ENCODE peak calls at places on chromosomes 6 and 20, in six cellular contexts. T, S, X, N, Z and I are unnamed samples.

GRCh38 chr6:1701668-1702353 is 92.1 kb downstream of the FOXC1 start:
- DNase-seq in T (no peak), S (peak), X (no peak), N (peak), Z (no peak), I (peak)

GRCh38 chr6:139161169-139161568 is 26.3 kb downstream of the HECA start:
- DNase-seq in T (no peak), S (peak), X (peak), N (no peak), Z (no peak), I (peak)

GRCh38 chr20:37471741-37472235 is 49.3 kb upstream of the NNAT start:
- DNase-seq in T (no peak), S (no peak), X (no peak), N (no peak), Z (no peak), I (no peak)

GRCh38 chr6:49553353-49553752 is 2.9 kb downstream of the C6orf141 start:
- DNase-seq in T (no peak), S (peak), X (no peak), N (no peak), Z (no peak), I (no peak)

GRCh38 chr6:23952214-23952613 is 173.8 kb upstream of the NRSN1 start:
- DNase-seq in T (no peak), S (no peak), X (no peak), N (no peak), Z (no peak), I (no peak)

GRCh38 chr20:53654932-53655674 is 61.5 kb upstream of the ZNF217 start:
- DNase-seq in T (no peak), S (peak), X (no peak), N (no peak), Z (no peak), I (no peak)

GRCh38 chr6:109349419-109349987 is 32.8 kb downstream of the CD164 start:
- DNase-seq in T (no peak), S (peak), X (no peak), N (no peak), Z (no peak), I (peak)

GRCh38 chr6:37554480-37554819 is 54.8 kb upstream of the CCDC167 start:
- DNase-seq in T (no peak), S (peak), X (no peak), N (no peak), Z (no peak), I (peak)

GRCh38 chr6:158830736-158831135 is 11.6 kb upstream of the EZR start:
- DNase-seq in T (no peak), S (no peak), X (no peak), N (no peak), Z (no peak), I (no peak)

GRCh38 chr6:117484052-117484646 is 1.7 kb downstream of the DCBLD1 start:
- DNase-seq in T (no peak), S (no peak), X (no peak), N (no peak), Z (no peak), I (no peak)

GRCh38 chr6:137706065-137706422 is 161.0 kb upstream of the TNFAIP3 start:
- DNase-seq in T (no peak), S (no peak), X (no peak), N (no peak), Z (no peak), I (no peak)

GRCh38 chr6:159085396-159085895 is 40.7 kb upstream of the TAGAP start:
- DNase-seq in T (no peak), S (no peak), X (no peak), N (no peak), Z (no peak), I (no peak)

GRCh38 chr20:19784511-19785172 is 26.6 kb downstream of the RIN2 start:
- DNase-seq in T (peak), S (peak), X (peak), N (peak), Z (peak), I (peak)

GRCh38 chr6:166588691-166589333 is 2.3 kb upstream of the RAMACL start:
- DNase-seq in T (peak), S (peak), X (no peak), N (no peak), Z (no peak), I (peak)

GRCh38 chr6:34288581-34288980 is 39.8 kb upstream of the SMIM29 start:
- DNase-seq in T (no peak), S (no peak), X (no peak), N (no peak), Z (no peak), I (no peak)

GRCh38 chr20:62370115-62370806 is 3.1 kb upstream of the LAMA5 start:
- DNase-seq in T (no peak), S (peak), X (no peak), N (no peak), Z (no peak), I (peak)

GRCh38 chr20:23603321-23603720 is 2.4 kb downstream of the CST9 start:
- DNase-seq in T (no peak), S (no peak), X (no peak), N (no peak), Z (no peak), I (no peak)

GRCh38 chr6:36118550-36119107 is 11.7 kb upstream of the MAPK13 start:
- DNase-seq in T (no peak), S (peak), X (no peak), N (no peak), Z (no peak), I (no peak)

GRCh38 chr6:12890171-12890790 is 173.7 kb downstream of the PHACTR1 start:
- DNase-seq in T (peak), S (no peak), X (peak), N (no peak), Z (no peak), I (no peak)

GRCh38 chr6:136050475-136050874 is 199.0 kb downstream of the PDE7B start:
- DNase-seq in T (no peak), S (no peak), X (no peak), N (no peak), Z (no peak), I (no peak)

GRCh38 chr20:58625585-58625984 is 25.5 kb upstream of the STX16 start:
- DNase-seq in T (no peak), S (no peak), X (no peak), N (no peak), Z (no peak), I (no peak)

GRCh38 chr6:105136433-105137350 is 43.1 kb downstream of the POPDC3 start:
- DNase-seq in T (peak), S (peak), X (no peak), N (peak), Z (peak), I (peak)

GRCh38 chr6:106799008-106799952 is 169.9 kb downstream of the QRSL1 start:
- DNase-seq in T (no peak), S (peak), X (peak), N (peak), Z (no peak), I (peak)

GRCh38 chr6:151391471-151392428 is at the start of gene ZBTB2:
- DNase-seq in T (peak), S (peak), X (peak), N (peak), Z (peak), I (peak)

GRCh38 chr6:162999575-163000285 is 272.0 kb downstream of the PACRG start:
- DNase-seq in T (no peak), S (peak), X (no peak), N (no peak), Z (no peak), I (peak)

GRCh38 chr20:2151805-2152727 is 50.4 kb downstream of the STK35 start:
- DNase-seq in T (no peak), S (peak), X (no peak), N (no peak), Z (no peak), I (peak)

GRCh38 chr6:104003803-104004516 is 855.8 kb downstream of the HACE1 start:
- DNase-seq in T (no peak), S (no peak), X (no peak), N (no peak), Z (no peak), I (no peak)

GRCh38 chr20:45444050-45444449 is 25.5 kb upstream of the WFDC2 start:
- DNase-seq in T (no peak), S (no peak), X (peak), N (no peak), Z (no peak), I (no peak)

GRCh38 chr20:15699431-15700146 is 873.7 kb downstream of the KIF16B start:
- DNase-seq in T (peak), S (no peak), X (no peak), N (no peak), Z (no peak), I (no peak)

GRCh38 chr20:33051333-33051732 is 2.4 kb upstream of the BPIFB3 start:
- DNase-seq in T (no peak), S (no peak), X (no peak), N (peak), Z (no peak), I (no peak)

GRCh38 chr20:33054791-33055190 is 1.1 kb downstream of the BPIFB3 start:
- DNase-seq in T (no peak), S (no peak), X (no peak), N (no peak), Z (no peak), I (no peak)

GRCh38 chr20:33059136-33059535 is 5.4 kb downstream of the BPIFB3 start:
- DNase-seq in T (no peak), S (no peak), X (no peak), N (no peak), Z (no peak), I (no peak)

GRCh38 chr20:33054381-33054780 is 678 bp downstream of the BPIFB3 start:
- DNase-seq in T (no peak), S (no peak), X (no peak), N (no peak), Z (no peak), I (no peak)

DNA sequence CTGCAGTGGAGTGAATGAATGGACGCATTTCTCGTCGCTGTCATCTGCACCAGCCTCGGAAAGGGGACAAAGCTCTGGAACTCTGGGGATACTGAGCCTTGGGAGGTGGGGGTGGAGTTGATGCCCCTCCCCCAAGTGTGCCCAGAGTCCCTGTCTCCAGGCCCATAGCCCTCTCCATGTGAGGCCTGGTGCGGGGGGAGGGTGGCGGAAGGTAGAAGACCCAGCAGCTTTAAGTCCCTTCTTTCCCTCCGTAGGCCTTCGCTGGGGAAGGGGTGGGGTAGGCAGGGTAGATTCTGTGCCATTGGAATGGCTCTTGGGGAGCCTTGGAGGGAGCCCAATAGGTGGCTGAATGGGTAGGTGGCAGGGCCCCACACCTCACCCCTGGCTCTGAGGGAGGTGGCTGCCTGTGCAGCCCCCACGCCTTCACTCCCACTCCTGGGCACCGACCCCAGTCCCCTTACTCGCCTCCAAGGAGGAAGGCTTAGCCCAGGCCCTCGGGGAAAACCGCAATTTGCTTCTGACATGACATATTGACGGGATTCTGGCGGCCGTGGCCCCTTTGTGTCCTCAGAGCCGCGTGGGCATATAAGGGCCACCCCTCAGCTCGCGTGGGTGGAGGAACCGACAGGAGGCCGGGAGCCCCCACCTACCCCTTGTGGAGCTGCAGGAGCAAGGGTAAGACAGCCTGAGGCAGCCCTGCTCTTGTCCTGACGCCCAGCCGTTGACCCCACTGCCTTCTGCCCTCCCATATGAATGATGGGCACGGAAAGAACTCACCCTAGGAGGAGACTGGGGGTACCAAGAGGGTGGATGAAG is at the start of gene BPIFB3:
- DNase-seq in T (no peak), S (no peak), X (no peak), N (peak), Z (no peak), I (no peak)
- H3K9ac ChIP-seq in T (no peak), S (no peak), X (no peak), N (no peak), Z (no peak), I (no peak)

DNA sequence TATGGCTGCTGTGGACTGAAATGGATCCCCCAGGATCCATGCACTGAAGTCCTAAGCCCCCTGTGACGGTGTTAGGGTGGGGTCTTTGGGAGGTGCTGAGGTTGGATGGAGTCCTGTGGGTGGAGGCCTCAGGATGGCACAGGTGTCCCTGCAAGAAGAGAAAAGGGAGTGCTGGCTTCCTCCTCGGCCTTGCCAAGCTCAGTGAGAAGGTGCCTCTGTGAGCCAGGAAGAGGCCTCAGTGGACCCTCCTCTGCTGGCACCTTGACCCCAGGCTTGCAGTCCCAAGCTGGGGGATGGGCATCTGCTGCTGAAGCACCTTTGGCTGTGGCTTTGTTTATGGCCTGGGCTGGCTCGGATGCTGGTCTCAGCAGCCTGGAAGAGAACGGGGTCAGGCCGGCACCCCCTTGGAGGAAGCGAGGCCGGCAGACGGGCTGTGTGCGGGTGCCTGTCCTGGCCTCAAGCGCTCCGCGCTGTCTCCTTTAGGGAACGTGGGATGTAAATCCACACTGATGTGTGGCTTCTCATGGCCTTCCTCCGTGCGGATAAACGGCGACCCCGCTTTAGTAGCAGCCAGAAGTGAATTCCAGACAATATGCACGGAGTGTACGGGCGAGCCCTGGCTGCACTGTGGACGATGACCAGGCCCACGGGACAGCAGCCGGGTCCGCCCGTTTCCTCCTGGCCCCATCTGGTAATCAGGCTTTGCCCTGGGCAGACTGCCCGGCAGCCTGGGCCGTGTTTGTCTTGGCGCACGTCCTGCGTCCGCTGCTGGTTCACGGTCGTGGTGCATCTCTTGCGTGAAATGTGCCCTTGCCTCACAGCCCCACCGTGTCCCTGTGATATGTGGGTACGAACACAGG is 182.6 kb downstream of the ERMARD start:
- DNase-seq in T (no peak), S (peak), X (no peak), N (no peak), Z (no peak), I (peak)
- H2AFZ ChIP-seq in T (no peak), S (no peak), X (no peak), N (no peak), Z (no peak), I (no peak)

DNA sequence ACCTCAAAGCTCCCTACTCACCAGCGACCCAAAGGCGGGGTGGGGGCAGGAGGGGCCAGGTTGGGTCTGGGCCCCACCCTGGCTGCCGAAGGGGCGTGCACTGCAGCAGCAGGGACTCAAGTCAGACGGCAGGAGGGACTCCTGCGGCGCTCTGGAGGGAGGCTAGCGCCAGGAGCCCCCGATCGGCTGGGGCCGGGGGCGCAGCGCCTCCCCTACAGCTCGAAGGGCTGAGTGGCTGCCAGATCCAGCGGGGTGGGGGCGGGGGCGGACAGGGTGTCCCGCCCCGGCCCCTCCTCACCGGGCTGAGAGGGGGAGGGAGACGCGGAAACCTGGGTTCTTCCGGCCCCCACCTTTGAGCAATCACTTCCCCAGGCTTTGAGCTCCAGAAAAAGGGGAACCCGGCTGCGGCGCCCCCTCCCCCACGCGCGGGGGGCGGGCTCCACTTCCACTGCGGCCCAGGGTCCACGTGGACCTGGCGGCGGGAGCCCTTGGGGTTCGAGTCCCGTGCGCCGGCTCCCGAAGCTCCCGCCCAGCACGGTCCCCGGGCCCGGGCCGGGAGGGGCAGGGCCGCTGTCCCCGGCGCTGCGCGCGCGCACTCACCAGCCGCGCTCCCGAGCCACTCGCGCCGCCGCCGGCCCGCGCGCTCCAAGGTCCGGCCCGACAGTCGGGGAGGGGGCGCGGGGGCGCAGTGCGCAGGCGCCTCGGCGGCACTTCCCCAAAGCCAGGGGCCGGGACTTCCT is at the start of gene RGS19:
- DNase-seq in T (peak), S (peak), X (peak), N (peak), Z (peak), I (peak)
- H3K9ac ChIP-seq in T (no peak), S (peak), X (peak), N (peak), Z (peak), I (peak)

GRCh38 chr6:147043994-147044477 is 160.2 kb upstream of the STXBP5 start:
- DNase-seq in T (no peak), S (no peak), X (no peak), N (no peak), Z (no peak), I (peak)

GRCh38 chr6:147040521-147040920 is 163.7 kb upstream of the STXBP5 start:
- DNase-seq in T (no peak), S (no peak), X (no peak), N (no peak), Z (no peak), I (no peak)

GRCh38 chr6:147048930-147049329 is 155.3 kb upstream of the STXBP5 start:
- DNase-seq in T (no peak), S (peak), X (no peak), N (no peak), Z (no peak), I (peak)

DNA sequence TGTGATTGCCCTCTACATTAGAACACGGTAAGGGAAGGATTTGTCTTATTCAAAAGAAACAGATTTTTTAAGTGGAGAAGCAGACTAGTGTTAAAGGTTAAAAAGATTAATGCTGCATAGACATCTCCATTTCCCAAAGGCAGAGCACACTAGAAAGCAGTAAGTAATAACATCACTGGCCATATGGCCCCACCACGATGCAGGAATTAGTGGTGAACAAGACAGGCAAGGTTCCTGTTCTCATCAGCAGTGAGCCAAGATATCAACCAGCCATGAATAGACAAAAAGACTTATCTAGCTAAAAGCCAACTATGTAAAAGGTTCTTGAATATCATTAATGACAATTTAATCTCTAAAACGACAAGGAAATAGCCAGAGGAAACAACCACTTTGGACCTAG is 158.1 kb upstream of the STXBP5 start:
- DNase-seq in T (no peak), S (no peak), X (no peak), N (no peak), Z (no peak), I (no peak)
- H2AFZ ChIP-seq in T (no peak), S (peak), X (no peak), N (no peak), Z (no peak), I (no peak)